ENCODE peak calls at places on chromosomes 2 and 18, in eight cellular contexts. S, C, N, A, Y, X, Z and H are unnamed samples.

GRCh38 chr2:45169339-45170190 is 160.3 kb upstream of the SIX2 start:
- DNase-seq in S (no peak), C (no peak), N (no peak), A (no peak), Y (no peak), X (peak), Z (no peak), H (no peak)

GRCh38 chr2:214019229-214019972 is 391.5 kb upstream of the VWC2L start:
- DNase-seq in S (no peak), C (peak), N (no peak), A (no peak), Y (no peak), X (no peak), Z (no peak), H (no peak)

GRCh38 chr2:8457092-8457481 is 224.8 kb upstream of the ID2 start:
- DNase-seq in S (no peak), C (no peak), N (peak), A (no peak), Y (no peak), X (no peak), Z (no peak), H (peak)

GRCh38 chr2:130756041-130756720 is 841 bp downstream of the AMER3 start:
- DNase-seq in S (no peak), C (no peak), N (peak), A (peak), Y (no peak), X (peak), Z (no peak), H (no peak)

GRCh38 chr2:38653715-38654494 is 12.0 kb upstream of the GALM start:
- DNase-seq in S (no peak), C (no peak), N (no peak), A (peak), Y (peak), X (no peak), Z (no peak), H (no peak)

GRCh38 chr2:133674433-133675331 is 106.4 kb upstream of the NCKAP5 start:
- DNase-seq in S (no peak), C (peak), N (peak), A (no peak), Y (no peak), X (peak), Z (peak), H (peak)

GRCh38 chr18:4058179-4058578 is 396.9 kb downstream of the DLGAP1 start:
- DNase-seq in S (no peak), C (no peak), N (no peak), A (no peak), Y (no peak), X (no peak), Z (no peak), H (no peak)

GRCh38 chr2:183255406-183255805 is 131.2 kb downstream of the NUP35 start:
- DNase-seq in S (no peak), C (no peak), N (no peak), A (no peak), Y (no peak), X (no peak), Z (no peak), H (no peak)

GRCh38 chr2:233329489-233330135 is 22.0 kb downstream of the SAG start:
- DNase-seq in S (no peak), C (no peak), N (no peak), A (no peak), Y (no peak), X (no peak), Z (no peak), H (no peak)

GRCh38 chr2:106126705-106127281 is 67.3 kb downstream of the UXS1 start:
- DNase-seq in S (no peak), C (no peak), N (no peak), A (no peak), Y (no peak), X (no peak), Z (no peak), H (no peak)

GRCh38 chr2:166419616-166419934 is 43.8 kb upstream of the SCN9A start:
- DNase-seq in S (no peak), C (no peak), N (peak), A (no peak), Y (no peak), X (no peak), Z (peak), H (no peak)

GRCh38 chr2:73156539-73157124 is 43.9 kb upstream of the RAB11FIP5 start:
- DNase-seq in S (no peak), C (peak), N (peak), A (peak), Y (peak), X (peak), Z (peak), H (peak)

GRCh38 chr18:11823545-11823944 is 27.7 kb upstream of the CHMP1B start:
- DNase-seq in S (no peak), C (no peak), N (no peak), A (no peak), Y (no peak), X (no peak), Z (no peak), H (no peak)

GRCh38 chr2:150480971-150481830 is 6.3 kb downstream of the RND3 start:
- DNase-seq in S (no peak), C (no peak), N (no peak), A (no peak), Y (no peak), X (no peak), Z (no peak), H (no peak)

GRCh38 chr2:37168217-37168981 is 11.6 kb upstream of the EIF2AK2 start:
- DNase-seq in S (no peak), C (no peak), N (peak), A (no peak), Y (peak), X (peak), Z (peak), H (peak)

GRCh38 chr2:152509772-152510491 is 175.0 kb downstream of the FMNL2 start:
- DNase-seq in S (no peak), C (no peak), N (no peak), A (no peak), Y (no peak), X (no peak), Z (no peak), H (no peak)

GRCh38 chr18:54279477-54280205 is 10.3 kb downstream of the POLI start:
- DNase-seq in S (no peak), C (no peak), N (no peak), A (no peak), Y (no peak), X (no peak), Z (no peak), H (no peak)

GRCh38 chr2:45711224-45711623 is 59.7 kb downstream of the PRKCE start:
- DNase-seq in S (no peak), C (no peak), N (no peak), A (no peak), Y (no peak), X (no peak), Z (no peak), H (no peak)

GRCh38 chr2:166516712-166517303 is 22.8 kb upstream of the SCN7A start:
- DNase-seq in S (no peak), C (no peak), N (peak), A (no peak), Y (no peak), X (peak), Z (peak), H (peak)

GRCh38 chr2:99425022-99425421 is 64.8 kb downstream of the REV1 start:
- DNase-seq in S (no peak), C (no peak), N (no peak), A (no peak), Y (no peak), X (no peak), Z (no peak), H (no peak)

GRCh38 chr18:22813648-22814328 is 119.3 kb upstream of the RBBP8 start:
- DNase-seq in S (no peak), C (no peak), N (peak), A (no peak), Y (peak), X (peak), Z (peak), H (no peak)

GRCh38 chr2:86225581-86225980 is 26.3 kb downstream of the MRPL35 start:
- DNase-seq in S (no peak), C (peak), N (no peak), A (peak), Y (peak), X (no peak), Z (peak), H (peak)

GRCh38 chr2:235011929-235012631 is 60.3 kb downstream of the SH3BP4 start:
- DNase-seq in S (no peak), C (no peak), N (no peak), A (no peak), Y (no peak), X (no peak), Z (no peak), H (no peak)

GRCh38 chr2:85409719-85410583 is at the start of gene CAPG:
- DNase-seq in S (no peak), C (peak), N (peak), A (peak), Y (no peak), X (no peak), Z (peak), H (peak)

GRCh38 chr2:48584551-48584950 is 33.1 kb upstream of the GTF2A1L start:
- DNase-seq in S (no peak), C (no peak), N (no peak), A (no peak), Y (no peak), X (no peak), Z (no peak), H (no peak)